ENCODE peak calls at places on chromosomes 6 and 20, in nine cellular contexts. One of them, this sample, is unnamed.

GRCh38 chr6:150835620-150836019 is 29.9 kb upstream of the MTHFD1L start:
- DNase-seq in breast epithelium: no peak
- DNase-seq in stomach: no peak
- DNase-seq in cardiac muscle cell: no peak
- DNase-seq in fibroblast of the aortic adventitia: no peak
- DNase-seq in Panc1: no peak
- DNase-seq in pancreas: no peak
- DNase-seq in epithelial cell of esophagus: peak; percentile 57
- DNase-seq in colonic mucosa: no peak
- DNase-seq in this sample: no peak

GRCh38 chr6:73515204-73516101 is 5.4 kb downstream of the EEF1A1 start:
- DNase-seq in breast epithelium: peak; percentile 40
- DNase-seq in epithelial cell of esophagus: peak; percentile 84
- DNase-seq in stomach: peak; percentile 48
- DNase-seq in Panc1: no peak
- DNase-seq in colonic mucosa: peak; percentile 62
- DNase-seq in fibroblast of the aortic adventitia: peak; percentile 93
- DNase-seq in cardiac muscle cell: peak; percentile 89
- DNase-seq in pancreas: peak; percentile 41
- DNase-seq in this sample: no peak

GRCh38 chr6:36914227-36914794 is 28.6 kb downstream of the C6orf89 start:
- DNase-seq in epithelial cell of esophagus: peak; percentile 96
- DNase-seq in fibroblast of the aortic adventitia: peak; percentile 37
- DNase-seq in breast epithelium: peak; percentile 86
- DNase-seq in stomach: peak; percentile 62
- DNase-seq in cardiac muscle cell: no peak
- DNase-seq in colonic mucosa: peak; percentile 79
- DNase-seq in Panc1: peak; percentile 42
- DNase-seq in pancreas: peak; percentile 74
- DNase-seq in this sample: no peak

GRCh38 chr20:55678970-55679667 is 326.2 kb downstream of the CBLN4 start:
- DNase-seq in colonic mucosa: no peak
- DNase-seq in breast epithelium: no peak
- DNase-seq in epithelial cell of esophagus: no peak
- DNase-seq in cardiac muscle cell: no peak
- DNase-seq in pancreas: no peak
- DNase-seq in stomach: no peak
- DNase-seq in Panc1: no peak
- DNase-seq in fibroblast of the aortic adventitia: no peak
- DNase-seq in this sample: no peak

GRCh38 chr6:32984639-32985389 is 16.4 kb downstream of the BRD2 start:
- DNase-seq in fibroblast of the aortic adventitia: peak; percentile 86
- DNase-seq in stomach: peak; percentile 98
- DNase-seq in cardiac muscle cell: peak; percentile 89
- DNase-seq in colonic mucosa: peak; percentile 97
- DNase-seq in Panc1: peak; percentile 76
- DNase-seq in breast epithelium: peak; percentile 90
- DNase-seq in epithelial cell of esophagus: peak; percentile 87
- DNase-seq in pancreas: peak; percentile 92
- DNase-seq in this sample: peak; percentile 93

GRCh38 chr20:40617594-40617993 is 71.4 kb downstream of the MAFB start:
- DNase-seq in epithelial cell of esophagus: no peak
- DNase-seq in stomach: no peak
- DNase-seq in Panc1: no peak
- DNase-seq in pancreas: no peak
- DNase-seq in cardiac muscle cell: no peak
- DNase-seq in colonic mucosa: no peak
- DNase-seq in fibroblast of the aortic adventitia: no peak
- DNase-seq in breast epithelium: no peak
- DNase-seq in this sample: no peak

GRCh38 chr6:44921787-44922186 is 406.3 kb upstream of the RUNX2 start:
- DNase-seq in stomach: peak; percentile 60
- DNase-seq in epithelial cell of esophagus: peak; percentile 9
- DNase-seq in fibroblast of the aortic adventitia: no peak
- DNase-seq in Panc1: no peak
- DNase-seq in colonic mucosa: no peak
- DNase-seq in breast epithelium: no peak
- DNase-seq in cardiac muscle cell: no peak
- DNase-seq in pancreas: peak; percentile 73
- DNase-seq in this sample: no peak

GRCh38 chr6:41294463-41294862 is 8.0 kb upstream of the TREM1 start:
- DNase-seq in Panc1: no peak
- DNase-seq in pancreas: no peak
- DNase-seq in colonic mucosa: no peak
- DNase-seq in breast epithelium: no peak
- DNase-seq in fibroblast of the aortic adventitia: no peak
- DNase-seq in cardiac muscle cell: no peak
- DNase-seq in epithelial cell of esophagus: no peak
- DNase-seq in stomach: no peak
- DNase-seq in this sample: no peak

GRCh38 chr6:149016716-149017115 is 269.9 kb downstream of the UST start:
- DNase-seq in Panc1: no peak
- DNase-seq in fibroblast of the aortic adventitia: no peak
- DNase-seq in breast epithelium: no peak
- DNase-seq in pancreas: no peak
- DNase-seq in colonic mucosa: no peak
- DNase-seq in epithelial cell of esophagus: no peak
- DNase-seq in cardiac muscle cell: no peak
- DNase-seq in stomach: no peak
- DNase-seq in this sample: no peak

GRCh38 chr6:95176322-95176721 is 401.0 kb upstream of the MANEA start:
- DNase-seq in fibroblast of the aortic adventitia: no peak
- DNase-seq in colonic mucosa: no peak
- DNase-seq in epithelial cell of esophagus: no peak
- DNase-seq in cardiac muscle cell: no peak
- DNase-seq in Panc1: no peak
- DNase-seq in breast epithelium: no peak
- DNase-seq in stomach: no peak
- DNase-seq in pancreas: no peak
- DNase-seq in this sample: no peak

GRCh38 chr20:10609276-10609675 is 64.5 kb downstream of the JAG1 start:
- DNase-seq in epithelial cell of esophagus: no peak
- DNase-seq in pancreas: no peak
- DNase-seq in Panc1: no peak
- DNase-seq in colonic mucosa: peak; percentile 42
- DNase-seq in breast epithelium: no peak
- DNase-seq in stomach: no peak
- DNase-seq in fibroblast of the aortic adventitia: peak; percentile 92
- DNase-seq in cardiac muscle cell: peak; percentile 90
- DNase-seq in this sample: no peak

GRCh38 chr6:16282370-16282769 is 44.0 kb downstream of the GMPR start:
- DNase-seq in epithelial cell of esophagus: no peak
- DNase-seq in colonic mucosa: no peak
- DNase-seq in cardiac muscle cell: no peak
- DNase-seq in fibroblast of the aortic adventitia: no peak
- DNase-seq in stomach: no peak
- DNase-seq in Panc1: no peak
- DNase-seq in breast epithelium: no peak
- DNase-seq in pancreas: no peak
- DNase-seq in this sample: no peak

GRCh38 chr20:56802805-56803204 is 173.7 kb downstream of the TFAP2C start:
- DNase-seq in fibroblast of the aortic adventitia: no peak
- DNase-seq in colonic mucosa: no peak
- DNase-seq in cardiac muscle cell: no peak
- DNase-seq in pancreas: no peak
- DNase-seq in breast epithelium: no peak
- DNase-seq in stomach: no peak
- DNase-seq in Panc1: no peak
- DNase-seq in epithelial cell of esophagus: no peak
- DNase-seq in this sample: no peak

GRCh38 chr6:35016417-35017221 is 124.5 kb downstream of the TCP11 start:
- DNase-seq in epithelial cell of esophagus: no peak
- DNase-seq in pancreas: no peak
- DNase-seq in stomach: peak; percentile 31
- DNase-seq in fibroblast of the aortic adventitia: peak; percentile 70
- DNase-seq in cardiac muscle cell: peak; percentile 55
- DNase-seq in Panc1: no peak
- DNase-seq in colonic mucosa: no peak
- DNase-seq in breast epithelium: no peak
- DNase-seq in this sample: no peak

GRCh38 chr6:137724495-137725211 is 142.4 kb upstream of the TNFAIP3 start:
- DNase-seq in colonic mucosa: no peak
- DNase-seq in stomach: no peak
- DNase-seq in pancreas: no peak
- DNase-seq in Panc1: no peak
- DNase-seq in cardiac muscle cell: no peak
- DNase-seq in epithelial cell of esophagus: no peak
- DNase-seq in breast epithelium: peak; percentile 46
- DNase-seq in fibroblast of the aortic adventitia: no peak
- DNase-seq in this sample: peak; percentile 66

GRCh38 chr20:54643761-54644160 is 168.4 kb downstream of the DOK5 start:
- DNase-seq in colonic mucosa: no peak
- DNase-seq in breast epithelium: no peak
- DNase-seq in Panc1: no peak
- DNase-seq in cardiac muscle cell: peak; percentile 89
- DNase-seq in stomach: no peak
- DNase-seq in fibroblast of the aortic adventitia: peak; percentile 95
- DNase-seq in epithelial cell of esophagus: peak; percentile 56
- DNase-seq in pancreas: no peak
- DNase-seq in this sample: no peak

GRCh38 chr6:40957616-40958492 is 81.2 kb downstream of the UNC5CL start:
- DNase-seq in colonic mucosa: no peak
- DNase-seq in pancreas: no peak
- DNase-seq in cardiac muscle cell: peak; percentile 27
- DNase-seq in stomach: no peak
- DNase-seq in epithelial cell of esophagus: peak; percentile 91
- DNase-seq in Panc1: no peak
- DNase-seq in fibroblast of the aortic adventitia: peak; percentile 84
- DNase-seq in breast epithelium: no peak
- DNase-seq in this sample: no peak

GRCh38 chr6:150290429-150290828 is 78.4 kb upstream of the IYD start:
- DNase-seq in stomach: no peak
- DNase-seq in breast epithelium: no peak
- DNase-seq in colonic mucosa: no peak
- DNase-seq in cardiac muscle cell: peak; percentile 54
- DNase-seq in pancreas: no peak
- DNase-seq in fibroblast of the aortic adventitia: peak; percentile 60
- DNase-seq in Panc1: no peak
- DNase-seq in epithelial cell of esophagus: peak; percentile 98
- DNase-seq in this sample: no peak

GRCh38 chr6:96675617-96676016 is 112.7 kb downstream of the FHL5 start:
- DNase-seq in stomach: no peak
- DNase-seq in fibroblast of the aortic adventitia: no peak
- DNase-seq in cardiac muscle cell: no peak
- DNase-seq in breast epithelium: no peak
- DNase-seq in epithelial cell of esophagus: no peak
- DNase-seq in colonic mucosa: no peak
- DNase-seq in Panc1: no peak
- DNase-seq in pancreas: no peak
- DNase-seq in this sample: no peak

GRCh38 chr6:154650351-154650750 is 82.9 kb upstream of the SCAF8 start:
- DNase-seq in colonic mucosa: no peak
- DNase-seq in breast epithelium: no peak
- DNase-seq in epithelial cell of esophagus: no peak
- DNase-seq in fibroblast of the aortic adventitia: peak; percentile 22
- DNase-seq in cardiac muscle cell: peak; percentile 43
- DNase-seq in stomach: no peak
- DNase-seq in Panc1: no peak
- DNase-seq in pancreas: no peak
- DNase-seq in this sample: no peak

GRCh38 chr20:32457476-32457986 is 99.4 kb downstream of the ASXL1 start:
- DNase-seq in breast epithelium: no peak
- DNase-seq in fibroblast of the aortic adventitia: peak; percentile 45
- DNase-seq in colonic mucosa: no peak
- DNase-seq in pancreas: peak; percentile 73
- DNase-seq in cardiac muscle cell: peak; percentile 75
- DNase-seq in stomach: peak; percentile 68
- DNase-seq in epithelial cell of esophagus: peak; percentile 51
- DNase-seq in Panc1: no peak
- DNase-seq in this sample: peak; percentile 78
- H3K4me3 ChIP-seq in breast epithelium: peak overlapping the region; percentile 48
- H3K4me3 ChIP-seq in fibroblast of the aortic adventitia: peak overlapping the region; percentile 60
- H3K4me3 ChIP-seq in colonic mucosa: peak overlapping the region; percentile 4
- H3K4me3 ChIP-seq in pancreas: peak overlapping the region; percentile 1
- H3K4me3 ChIP-seq in cardiac muscle cell: peak overlapping the region; percentile 38
- H3K4me3 ChIP-seq in stomach: peak overlapping the region; percentile 56
- H3K4me3 ChIP-seq in epithelial cell of esophagus: peak overlapping the region; percentile 30
- H3K4me3 ChIP-seq in Panc1: peak overlapping the region; percentile 42
- H3K4me3 ChIP-seq in this sample: peak overlapping the region; percentile 42

DNA sequence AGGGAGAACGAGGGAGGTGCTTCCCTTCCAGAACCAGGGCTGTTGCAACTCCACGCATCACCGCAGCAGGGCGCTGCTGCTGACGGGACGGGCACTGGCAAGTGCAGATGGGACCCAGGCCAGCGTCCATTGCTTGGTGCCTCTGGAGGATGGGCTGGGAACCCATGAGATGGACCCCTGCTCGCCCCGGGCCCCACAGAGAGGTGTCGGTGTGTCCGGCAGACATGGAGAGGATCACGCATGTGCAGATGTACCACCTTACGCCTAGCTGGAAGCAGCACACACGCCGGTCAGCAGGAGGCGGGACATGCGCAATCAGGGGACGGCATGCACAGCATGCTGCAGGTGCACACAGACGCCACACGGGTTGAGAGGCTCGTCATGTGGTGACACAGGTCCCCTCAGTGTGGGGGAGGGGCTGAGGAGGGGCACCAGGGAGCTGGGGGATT is 5.7 kb downstream of the CABLES2 start:
- DNase-seq in epithelial cell of esophagus: peak; percentile 28
- DNase-seq in Panc1: no peak
- DNase-seq in stomach: no peak
- DNase-seq in pancreas: no peak
- DNase-seq in cardiac muscle cell: no peak
- DNase-seq in fibroblast of the aortic adventitia: no peak
- DNase-seq in colonic mucosa: no peak
- DNase-seq in breast epithelium: no peak
- DNase-seq in this sample: no peak
- TF ChIP-seq CTCF in epithelial cell of esophagus: peak; percentile 52
- TF ChIP-seq CTCF in Panc1: no peak
- TF ChIP-seq CTCF in stomach: no peak
- TF ChIP-seq CTCF in pancreas: no peak
- TF ChIP-seq CTCF in cardiac muscle cell: peak; percentile 10
- TF ChIP-seq CTCF in fibroblast of the aortic adventitia: peak; percentile 24
- TF ChIP-seq CTCF in colonic mucosa: no peak
- TF ChIP-seq CTCF in breast epithelium: no peak
- TF ChIP-seq CTCF in this sample: no peak

GRCh38 chr20:38471245-38471644 is 1.4 kb upstream of the RALGAPB start:
- DNase-seq in colonic mucosa: no peak
- DNase-seq in breast epithelium: no peak
- DNase-seq in Panc1: no peak
- DNase-seq in fibroblast of the aortic adventitia: no peak
- DNase-seq in pancreas: no peak
- DNase-seq in stomach: no peak
- DNase-seq in epithelial cell of esophagus: no peak
- DNase-seq in cardiac muscle cell: no peak
- DNase-seq in this sample: no peak
- H3K4me3 ChIP-seq in colonic mucosa: no peak overlapping the region
- H3K4me3 ChIP-seq in breast epithelium: no peak overlapping the region
- H3K4me3 ChIP-seq in Panc1: no peak overlapping the region
- H3K4me3 ChIP-seq in fibroblast of the aortic adventitia: no peak overlapping the region
- H3K4me3 ChIP-seq in pancreas: no peak overlapping the region
- H3K4me3 ChIP-seq in stomach: no peak overlapping the region
- H3K4me3 ChIP-seq in epithelial cell of esophagus: no peak overlapping the region
- H3K4me3 ChIP-seq in cardiac muscle cell: no peak overlapping the region
- H3K4me3 ChIP-seq in this sample: no peak overlapping the region

GRCh38 chr20:52572687-52573086 is 381.1 kb upstream of the ZFP64 start:
- DNase-seq in epithelial cell of esophagus: peak; percentile 22
- DNase-seq in cardiac muscle cell: peak; percentile 19
- DNase-seq in breast epithelium: no peak
- DNase-seq in Panc1: no peak
- DNase-seq in stomach: no peak
- DNase-seq in pancreas: no peak
- DNase-seq in colonic mucosa: no peak
- DNase-seq in fibroblast of the aortic adventitia: no peak
- DNase-seq in this sample: no peak

GRCh38 chr20:52578559-52578958 is 387.0 kb upstream of the ZFP64 start:
- DNase-seq in pancreas: no peak
- DNase-seq in cardiac muscle cell: no peak
- DNase-seq in Panc1: no peak
- DNase-seq in colonic mucosa: no peak
- DNase-seq in fibroblast of the aortic adventitia: no peak
- DNase-seq in stomach: no peak
- DNase-seq in epithelial cell of esophagus: no peak
- DNase-seq in breast epithelium: no peak
- DNase-seq in this sample: no peak

GRCh38 chr20:52577696-52578095 is 386.1 kb upstream of the ZFP64 start:
- DNase-seq in Panc1: no peak
- DNase-seq in pancreas: no peak
- DNase-seq in cardiac muscle cell: no peak
- DNase-seq in breast epithelium: no peak
- DNase-seq in fibroblast of the aortic adventitia: no peak
- DNase-seq in stomach: no peak
- DNase-seq in colonic mucosa: no peak
- DNase-seq in epithelial cell of esophagus: no peak
- DNase-seq in this sample: no peak
- TF ChIP-seq CTCF in Panc1: no peak
- TF ChIP-seq CTCF in pancreas: no peak
- TF ChIP-seq CTCF in cardiac muscle cell: no peak
- TF ChIP-seq CTCF in breast epithelium: no peak
- TF ChIP-seq CTCF in fibroblast of the aortic adventitia: no peak
- TF ChIP-seq CTCF in stomach: no peak
- TF ChIP-seq CTCF in colonic mucosa: no peak
- TF ChIP-seq CTCF in epithelial cell of esophagus: no peak
- TF ChIP-seq CTCF in this sample: no peak